ENCODE peak calls at places on chromosomes 3 and 15, in eight cellular contexts. X, W, O, H, S, V, K and G are unnamed samples. For H3K36me3, the result is how much of the 10 kb centered on the place peaks cover.

GRCh38 chr3:76497636-76498035 is 542.3 kb upstream of the ROBO2 start:
- DNase-seq in V (no peak), W (no peak), H (peak), X (peak), O (no peak), S (no peak), K (no peak), G (no peak)

GRCh38 chr3:129650256-129650872 is 43.9 kb upstream of the PLXND1 start:
- DNase-seq in X (peak), S (peak), V (peak), K (no peak), W (peak), O (peak), H (peak), G (no peak)

GRCh38 chr3:174125267-174125844 is 727.8 kb downstream of the NLGN1 start:
- DNase-seq in S (peak), K (no peak), V (no peak), O (peak), X (no peak), H (peak), W (no peak), G (no peak)

GRCh38 chr3:33131328-33132018 is 17.7 kb downstream of the CRTAP start:
- DNase-seq in W (peak), K (no peak), S (peak), O (peak), X (peak), H (peak), V (peak), G (no peak)

GRCh38 chr3:177618873-177619771 is 421.8 kb upstream of the TBL1XR1 start:
- DNase-seq in X (no peak), W (no peak), V (no peak), K (no peak), H (no peak), S (no peak), O (no peak), G (no peak)

GRCh38 chr3:49279376-49279775 is 2.3 kb upstream of the C3orf62 start:
- DNase-seq in H (no peak), W (no peak), K (no peak), S (no peak), X (no peak), V (no peak), O (no peak), G (no peak)

GRCh38 chr15:59237119-59237853 is 30.6 kb downstream of the LDHAL6B start:
- DNase-seq in K (no peak), X (no peak), H (no peak), O (no peak), S (no peak), W (no peak), V (no peak), G (no peak)

GRCh38 chr15:75123395-75123794 is 78.3 kb upstream of the C15orf39 start:
- DNase-seq in S (no peak), V (no peak), O (no peak), H (no peak), W (no peak), X (no peak), K (no peak), G (no peak)

GRCh38 chr3:128274837-128275236 is 121.6 kb downstream of the EEFSEC start:
- DNase-seq in W (peak), O (no peak), H (no peak), S (no peak), V (no peak), X (no peak), K (no peak), G (peak)

GRCh38 chr15:63879211-63879610 is 45.5 kb upstream of the HERC1 start:
- DNase-seq in S (no peak), V (no peak), X (peak), W (no peak), O (no peak), H (peak), K (no peak), G (no peak)

GRCh38 chr15:50123861-50124556 is 5.0 kb upstream of the ATP8B4 start:
- DNase-seq in K (no peak), S (no peak), W (no peak), O (no peak), V (no peak), H (no peak), X (no peak), G (no peak)

GRCh38 chr3:143331336-143331735 is 211.8 kb downstream of the CHST2 start:
- DNase-seq in V (no peak), H (no peak), W (no peak), S (no peak), X (no peak), O (no peak), K (no peak), G (no peak)

GRCh38 chr3:65884072-65884471 is 154.6 kb downstream of the MAGI1 start:
- DNase-seq in W (no peak), S (no peak), X (no peak), K (no peak), V (no peak), H (no peak), O (no peak), G (no peak)

GRCh38 chr3:181694805-181695660 is 16.7 kb upstream of the SOX2 start:
- DNase-seq in W (no peak), S (peak), X (no peak), V (peak), K (peak), O (peak), H (peak), G (no peak)

GRCh38 chr3:127473244-127474024 is 117.1 kb downstream of the TPRA1 start:
- DNase-seq in O (no peak), S (peak), W (no peak), X (no peak), V (no peak), H (peak), K (no peak), G (no peak)

GRCh38 chr15:96409231-96410138 is 79.0 kb downstream of the NR2F2 start:
- DNase-seq in W (peak), K (peak), O (peak), V (no peak), H (peak), S (peak), X (no peak), G (peak)

GRCh38 chr15:30901889-30902288 is 1.8 kb upstream of the FAN1 start:
- DNase-seq in X (no peak), W (no peak), O (no peak), S (no peak), K (no peak), H (no peak), V (no peak), G (no peak)

GRCh38 chr15:30903497-30904187 is at the start of gene FAN1:
- DNase-seq in S (peak), O (peak), K (peak), V (peak), H (peak), W (peak), X (peak), G (peak)

GRCh38 chr15:30905821-30906220 is 2.1 kb downstream of the FAN1 start:
- DNase-seq in O (peak), W (no peak), H (no peak), S (no peak), V (no peak), K (no peak), X (no peak), G (no peak)

GRCh38 chr15:30906366-30906765 is 2.7 kb downstream of the FAN1 start:
- DNase-seq in W (peak), S (peak), V (no peak), X (no peak), H (no peak), K (no peak), O (no peak), G (no peak)

GRCh38 chr15:30904812-30905211 is 1.1 kb downstream of the FAN1 start:
- DNase-seq in X (no peak), K (no peak), W (no peak), V (no peak), O (no peak), S (no peak), H (no peak), G (no peak)
- H3K4me3 ChIP-seq in X (no peak), K (no peak), W (no peak), V (no peak), O (no peak), S (peak), H (peak), G (no peak)

GRCh38 chr3:101852983-101853382 is 3.7 kb downstream of the NFKBIZ start:
- DNase-seq in W (no peak), V (no peak), O (no peak), X (no peak), K (no peak), S (no peak), H (no peak), G (no peak)

GRCh38 chr3:101851833-101852232 is 2.5 kb downstream of the NFKBIZ start:
- DNase-seq in K (no peak), V (no peak), H (no peak), S (no peak), O (no peak), W (no peak), X (no peak), G (no peak)

GRCh38 chr3:101851072-101851471 is 1.8 kb downstream of the NFKBIZ start:
- DNase-seq in W (no peak), V (no peak), X (no peak), O (no peak), H (no peak), K (no peak), S (no peak), G (no peak)

GRCh38 chr3:101853465-101853864 is 4.2 kb downstream of the NFKBIZ start:
- DNase-seq in V (no peak), W (no peak), K (peak), H (no peak), X (no peak), O (no peak), S (no peak), G (no peak)

DNA sequence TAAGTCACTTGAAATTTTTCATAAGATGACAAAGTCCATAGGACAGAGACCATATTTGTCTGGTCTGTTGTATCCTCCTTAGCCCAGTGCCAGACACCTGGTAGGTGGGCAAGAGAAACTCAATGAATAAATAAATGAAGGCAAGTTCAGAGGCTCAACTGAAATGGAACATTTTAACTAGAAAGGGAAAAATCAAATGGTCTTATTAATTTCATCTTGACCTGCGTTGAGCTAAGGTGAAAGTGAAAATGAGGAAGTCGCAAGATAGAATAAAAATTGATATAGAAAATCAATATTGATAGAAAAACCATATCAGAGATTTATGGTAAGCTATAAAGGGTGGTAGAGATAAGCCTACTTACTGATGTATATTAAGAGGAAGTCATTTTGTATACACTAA is 3.0 kb downstream of the NFKBIZ start:
- DNase-seq in X (no peak), S (no peak), W (no peak), O (no peak), K (no peak), V (no peak), H (no peak), G (no peak)
- H3K36me3 ChIP-seq in X (under half), S (under half), W (under half), O (under half), K (half or more), V (under half), H (under half), G (half or more)

GRCh38 chr3:55616803-55617202 is 129.7 kb upstream of the WNT5A start:
- DNase-seq in X (no peak), O (no peak), V (no peak), K (no peak), H (no peak), W (no peak), S (no peak), G (no peak)
- H3K27ac ChIP-seq in X (no peak), O (no peak), V (no peak), K (no peak), H (no peak), W (no peak), S (no peak), G (no peak)

GRCh38 chr15:43975326-43975725 is 148.5 kb downstream of the WDR76 start:
- DNase-seq in V (no peak), H (no peak), X (no peak), S (no peak), O (no peak), K (no peak), W (no peak), G (no peak)

GRCh38 chr15:43974852-43975251 is 148.1 kb downstream of the WDR76 start:
- DNase-seq in H (peak), O (no peak), V (no peak), K (no peak), X (peak), W (no peak), S (no peak), G (no peak)

GRCh38 chr15:43969802-43970375 is 143.1 kb downstream of the WDR76 start:
- DNase-seq in K (no peak), W (no peak), S (no peak), V (no peak), O (no peak), X (no peak), H (no peak), G (no peak)

GRCh38 chr15:43977072-43977884 is 150.5 kb downstream of the WDR76 start:
- DNase-seq in V (no peak), O (no peak), K (no peak), S (no peak), X (no peak), W (no peak), H (no peak), G (no peak)

DNA sequence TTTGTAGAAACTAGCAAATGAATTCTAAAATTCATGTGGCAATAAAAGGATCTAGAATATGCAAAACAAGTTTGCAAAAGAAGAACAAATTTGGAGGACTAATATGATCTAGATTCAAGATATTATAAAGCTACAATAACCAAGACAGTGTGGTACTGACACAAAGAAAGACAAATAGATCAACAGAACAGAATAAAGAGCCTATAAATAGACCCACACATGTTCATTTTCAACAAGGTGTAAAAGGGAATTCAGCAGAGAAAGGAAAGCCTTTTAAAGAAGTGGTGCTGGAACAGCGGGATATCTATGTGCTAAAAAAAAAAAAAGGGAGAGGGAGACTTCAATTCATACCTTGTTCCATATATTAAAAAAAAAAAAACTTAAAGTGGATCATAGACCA is 148.9 kb downstream of the WDR76 start:
- DNase-seq in H (no peak), X (no peak), K (no peak), V (no peak), W (no peak), O (no peak), S (no peak), G (no peak)
- H3K4me3 ChIP-seq in H (no peak), X (no peak), K (no peak), V (no peak), W (no peak), O (no peak), S (no peak), G (no peak)

GRCh38 chr15:42719051-42719450 is 17.9 kb downstream of the CDAN1 start:
- DNase-seq in O (no peak), W (no peak), X (no peak), K (no peak), H (no peak), V (no peak), S (no peak), G (no peak)
- H3K36me3 ChIP-seq in O (under half), W (under half), X (under half), K (under half), H (under half), V (under half), S (under half), G (under half)

GRCh38 chr15:100073982-100074381 is 267.8 kb downstream of the ADAMTS17 start:
- DNase-seq in S (no peak), O (no peak), V (no peak), K (no peak), H (no peak), X (no peak), W (peak), G (peak)

GRCh38 chr15:100078511-100079220 is 263.1 kb downstream of the ADAMTS17 start:
- DNase-seq in O (no peak), W (no peak), H (no peak), K (no peak), S (no peak), X (no peak), V (no peak), G (no peak)

GRCh38 chr15:100075284-100075683 is 266.5 kb downstream of the ADAMTS17 start:
- DNase-seq in K (no peak), W (no peak), S (no peak), O (no peak), V (no peak), H (no peak), X (no peak), G (no peak)
- H3K27ac ChIP-seq in K (no peak), W (no peak), S (no peak), O (no peak), V (no peak), H (no peak), X (no peak), G (peak)